ENCODE peak calls at places on chromosomes 11 and 22, in seven cellular contexts. One of them, this sample, is unnamed.
A peak's percentile ranks its signal among the peaks of the same experiment; 100 is the strongest.

GRCh38 chr11:128580612-128581011 is 6.7 kb downstream of the ETS1 start:
- DNase-seq in mucosa of gallbladder: no peak
- DNase-seq in HT-29: no peak
- DNase-seq in mucosa of descending colon: no peak
- DNase-seq in AG04450: no peak
- DNase-seq in psoas muscle: no peak
- DNase-seq in AG10803: no peak
- DNase-seq in this sample: no peak

GRCh38 chr11:22193348-22194051 is 615 bp downstream of the ANO5 start:
- DNase-seq in mucosa of gallbladder: peak; percentile 10
- DNase-seq in psoas muscle: peak; percentile 60
- DNase-seq in HT-29: no peak
- DNase-seq in AG10803: no peak
- DNase-seq in mucosa of descending colon: peak; percentile 46
- DNase-seq in AG04450: no peak
- DNase-seq in this sample: peak; percentile 40

GRCh38 chr11:72075109-72075508 is 5.2 kb downstream of the NUMA1 start:
- DNase-seq in mucosa of descending colon: no peak
- DNase-seq in AG10803: no peak
- DNase-seq in psoas muscle: no peak
- DNase-seq in HT-29: peak; percentile 24
- DNase-seq in AG04450: no peak
- DNase-seq in mucosa of gallbladder: no peak
- DNase-seq in this sample: no peak

GRCh38 chr11:28666632-28667031 is 558.4 kb downstream of the METTL15 start:
- DNase-seq in mucosa of descending colon: no peak
- DNase-seq in AG10803: peak; percentile 84
- DNase-seq in psoas muscle: no peak
- DNase-seq in HT-29: no peak
- DNase-seq in AG04450: no peak
- DNase-seq in mucosa of gallbladder: no peak
- DNase-seq in this sample: no peak

GRCh38 chr22:36027960-36028645 is 521 bp downstream of the RBFOX2 start:
- DNase-seq in AG04450: no peak
- DNase-seq in HT-29: peak; percentile 25
- DNase-seq in mucosa of gallbladder: no peak
- DNase-seq in psoas muscle: no peak
- DNase-seq in mucosa of descending colon: no peak
- DNase-seq in AG10803: no peak
- DNase-seq in this sample: peak; percentile 52

GRCh38 chr11:3161309-3161708 is 3.8 kb downstream of the OSBPL5 start:
- DNase-seq in mucosa of gallbladder: no peak
- DNase-seq in HT-29: no peak
- DNase-seq in AG04450: no peak
- DNase-seq in mucosa of descending colon: peak; percentile 28
- DNase-seq in psoas muscle: peak; percentile 49
- DNase-seq in AG10803: peak; percentile 38
- DNase-seq in this sample: no peak

GRCh38 chr11:2580444-2581050 is 119.2 kb downstream of the KCNQ1OT1 start:
- DNase-seq in AG04450: no peak
- DNase-seq in AG10803: no peak
- DNase-seq in mucosa of descending colon: peak; percentile 12
- DNase-seq in mucosa of gallbladder: no peak
- DNase-seq in HT-29: no peak
- DNase-seq in psoas muscle: peak; percentile 39
- DNase-seq in this sample: no peak

GRCh38 chr22:22700631-22701030 is 56.2 kb downstream of the GGTLC2 start:
- DNase-seq in mucosa of gallbladder: no peak
- DNase-seq in psoas muscle: no peak
- DNase-seq in AG10803: no peak
- DNase-seq in HT-29: no peak
- DNase-seq in mucosa of descending colon: no peak
- DNase-seq in AG04450: no peak
- DNase-seq in this sample: no peak

GRCh38 chr11:20360650-20361049 is 2.9 kb upstream of the HTATIP2 start:
- DNase-seq in mucosa of gallbladder: peak; percentile 26
- DNase-seq in AG10803: peak; percentile 27
- DNase-seq in psoas muscle: no peak
- DNase-seq in mucosa of descending colon: no peak
- DNase-seq in HT-29: peak; percentile 60
- DNase-seq in AG04450: no peak
- DNase-seq in this sample: peak; percentile 92

GRCh38 chr22:19043111-19044085 is 78.8 kb downstream of the DGCR2 start:
- DNase-seq in psoas muscle: peak; percentile 28
- DNase-seq in AG04450: no peak
- DNase-seq in mucosa of descending colon: peak; percentile 11
- DNase-seq in HT-29: no peak
- DNase-seq in mucosa of gallbladder: no peak
- DNase-seq in AG10803: peak; percentile 45
- DNase-seq in this sample: no peak

GRCh38 chr22:46351131-46351735 is 15.7 kb downstream of the TRMU start:
- DNase-seq in mucosa of descending colon: peak; percentile 20
- DNase-seq in mucosa of gallbladder: no peak
- DNase-seq in AG10803: no peak
- DNase-seq in AG04450: no peak
- DNase-seq in HT-29: no peak
- DNase-seq in psoas muscle: no peak
- DNase-seq in this sample: no peak

GRCh38 chr11:132056689-132057088 is 686.3 kb downstream of the NTM start:
- DNase-seq in psoas muscle: no peak
- DNase-seq in mucosa of gallbladder: no peak
- DNase-seq in mucosa of descending colon: no peak
- DNase-seq in HT-29: no peak
- DNase-seq in AG10803: peak; percentile 82
- DNase-seq in AG04450: peak; percentile 45
- DNase-seq in this sample: no peak

GRCh38 chr22:39949964-39950737 is 10.0 kb upstream of the TMA7B start:
- DNase-seq in mucosa of gallbladder: no peak
- DNase-seq in mucosa of descending colon: no peak
- DNase-seq in AG10803: no peak
- DNase-seq in psoas muscle: no peak
- DNase-seq in AG04450: no peak
- DNase-seq in HT-29: no peak
- DNase-seq in this sample: no peak

GRCh38 chr11:125517116-125517804 is 21.2 kb upstream of the FEZ1 start:
- DNase-seq in psoas muscle: no peak
- DNase-seq in HT-29: no peak
- DNase-seq in AG04450: peak; percentile 62
- DNase-seq in AG10803: peak; percentile 74
- DNase-seq in mucosa of gallbladder: no peak
- DNase-seq in mucosa of descending colon: no peak
- DNase-seq in this sample: no peak

GRCh38 chr11:76551400-76551799 is 106.6 kb downstream of the EMSY start:
- DNase-seq in mucosa of gallbladder: no peak
- DNase-seq in mucosa of descending colon: no peak
- DNase-seq in psoas muscle: no peak
- DNase-seq in HT-29: no peak
- DNase-seq in AG04450: no peak
- DNase-seq in AG10803: peak; percentile 10
- DNase-seq in this sample: no peak

GRCh38 chr11:88886796-88887195 is 179.0 kb downstream of the GRM5 start:
- DNase-seq in psoas muscle: no peak
- DNase-seq in HT-29: peak; percentile 74
- DNase-seq in mucosa of descending colon: no peak
- DNase-seq in AG10803: peak; percentile 41
- DNase-seq in mucosa of gallbladder: no peak
- DNase-seq in AG04450: peak; percentile 10
- DNase-seq in this sample: peak; percentile 0

GRCh38 chr11:44831605-44832394 is 105.0 kb downstream of the TSPAN18 start:
- DNase-seq in psoas muscle: no peak
- DNase-seq in mucosa of gallbladder: no peak
- DNase-seq in mucosa of descending colon: no peak
- DNase-seq in HT-29: no peak
- DNase-seq in AG10803: no peak
- DNase-seq in AG04450: no peak
- DNase-seq in this sample: no peak